ENCODE peak calls at places on chromosomes 16 and 17, in five cellular contexts. I is pancreas; E is right lobe of liver; V is CD8-positive, alpha-beta memory T cell; B is IMR-90. G is an unnamed sample.

GRCh38 chr16:71242601-71243000 is 12.1 kb upstream of the HYDIN start:
- DNase-seq in I (no peak), E (no peak), V (no peak), B (no peak), G (no peak)

GRCh38 chr17:70137451-70138230 is 31.7 kb upstream of the KCNJ2 start:
- DNase-seq in I (no peak), E (no peak), V (no peak), B (peak), G (peak)

GRCh38 chr17:59365383-59365981 is 34.0 kb downstream of the YPEL2 start:
- DNase-seq in I (no peak), E (no peak), V (no peak), B (no peak), G (no peak)

GRCh38 chr17:3802461-3803307 is 1.7 kb upstream of the ITGAE start:
- DNase-seq in I (no peak), E (peak), V (no peak), B (peak), G (no peak)

GRCh38 chr16:58028168-58028455 is 2.6 kb downstream of the MMP15 start:
- DNase-seq in I (no peak), E (peak), V (no peak), B (no peak), G (no peak)

GRCh38 chr16:14354561-14355351 is 275.3 kb downstream of the PARN start:
- DNase-seq in I (no peak), E (no peak), V (no peak), B (peak), G (no peak)

GRCh38 chr17:40554646-40555295 is 10.5 kb downstream of the CCR7 start:
- DNase-seq in I (peak), E (no peak), V (no peak), B (no peak), G (no peak)

GRCh38 chr16:4403133-4403949 is 13.1 kb downstream of the CORO7 start:
- DNase-seq in I (no peak), E (no peak), V (no peak), B (no peak), G (no peak)

GRCh38 chr16:89383095-89384003 is 107.0 kb downstream of the ANKRD11 start:
- DNase-seq in I (no peak), E (peak), V (no peak), B (peak), G (no peak)

DNA sequence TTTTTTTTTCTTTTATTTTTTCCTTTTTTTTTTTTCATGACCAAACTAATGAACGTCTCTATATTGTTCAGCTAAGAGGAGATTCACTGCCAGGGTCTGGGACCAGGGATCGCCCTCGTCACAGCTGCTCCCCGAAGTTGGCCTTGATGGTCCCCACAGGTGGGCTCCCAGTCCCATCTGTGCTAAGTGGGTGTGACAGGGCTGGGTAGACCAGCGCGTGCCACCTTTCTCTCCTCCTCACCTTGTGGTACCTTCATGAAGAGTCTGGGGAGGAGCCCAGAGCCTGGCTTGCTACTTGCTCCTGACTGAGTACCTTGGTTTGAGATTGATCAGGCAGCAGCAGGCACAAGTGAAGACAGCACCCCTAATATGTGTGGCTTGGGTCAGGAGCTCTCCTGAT is 6.5 kb upstream of the FOXF1 start:
- DNase-seq in I (no peak), E (no peak), V (no peak), B (no peak), G (no peak)
- H3K27ac ChIP-seq in I (no peak), E (no peak), V (no peak), B (peak), G (no peak)

GRCh38 chr17:65099475-65099874 is 37.7 kb upstream of the RGS9 start:
- DNase-seq in I (no peak), E (no peak), V (no peak), B (no peak), G (no peak)
- H3K27ac ChIP-seq in I (no peak), E (no peak), V (no peak), B (no peak), G (peak)

DNA sequence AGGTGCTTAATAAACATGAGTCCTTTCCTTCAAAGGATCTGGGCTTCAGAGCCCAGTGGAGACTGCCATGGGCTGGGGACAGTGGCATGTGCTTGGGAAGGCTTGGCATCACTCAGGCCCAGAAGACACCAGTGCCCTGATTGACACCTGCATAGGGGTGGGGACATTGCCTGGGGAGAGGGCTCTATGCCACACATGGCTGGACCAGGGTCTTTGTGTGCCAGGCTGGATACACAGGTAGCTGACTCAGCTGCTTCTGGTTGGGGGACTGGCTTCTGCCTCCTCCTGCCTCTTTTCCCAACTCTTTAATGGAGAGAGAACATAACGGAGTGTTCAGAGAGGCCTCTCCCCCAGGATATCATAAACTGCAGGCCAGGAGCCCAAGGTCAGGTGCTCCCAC is 93.1 kb upstream of the TMEM97 start:
- DNase-seq in I (no peak), E (no peak), V (no peak), B (no peak), G (no peak)
- H3K27ac ChIP-seq in I (no peak), E (no peak), V (no peak), B (no peak), G (no peak)

DNA sequence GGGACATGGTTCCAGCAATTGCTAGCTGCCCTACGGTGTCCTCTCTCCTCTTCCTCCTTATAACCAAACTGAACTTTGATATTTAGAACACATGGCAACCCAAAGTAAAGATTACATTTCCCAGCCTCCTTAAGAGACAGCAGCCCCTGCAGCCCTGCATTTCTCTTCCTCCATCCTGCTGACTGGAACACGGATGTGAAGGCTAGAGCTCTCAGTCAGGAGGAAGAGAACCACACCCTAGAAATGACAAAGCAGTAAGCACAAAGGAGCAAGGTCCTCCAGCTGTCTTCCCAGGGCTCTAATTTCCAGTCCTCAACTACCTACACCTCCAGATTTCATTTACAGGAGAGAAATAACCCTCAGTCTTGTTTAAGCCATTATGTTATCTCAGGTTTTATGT is 10.9 kb downstream of the DYNC1LI2 start:
- DNase-seq in I (no peak), E (no peak), V (no peak), B (no peak), G (peak)
- H3K27ac ChIP-seq in I (peak), E (peak), V (no peak), B (no peak), G (peak)

GRCh38 chr17:73516356-73516755 is 127.9 kb downstream of the SDK2 start:
- DNase-seq in I (no peak), E (no peak), V (no peak), B (no peak), G (no peak)

GRCh38 chr17:73514146-73514863 is 129.9 kb downstream of the SDK2 start:
- DNase-seq in I (no peak), E (no peak), V (no peak), B (no peak), G (no peak)

GRCh38 chr17:73511716-73512115 is 132.5 kb downstream of the SDK2 start:
- DNase-seq in I (no peak), E (no peak), V (no peak), B (no peak), G (no peak)

GRCh38 chr17:73510981-73511442 is 133.2 kb downstream of the SDK2 start:
- DNase-seq in I (no peak), E (no peak), V (no peak), B (no peak), G (no peak)

DNA sequence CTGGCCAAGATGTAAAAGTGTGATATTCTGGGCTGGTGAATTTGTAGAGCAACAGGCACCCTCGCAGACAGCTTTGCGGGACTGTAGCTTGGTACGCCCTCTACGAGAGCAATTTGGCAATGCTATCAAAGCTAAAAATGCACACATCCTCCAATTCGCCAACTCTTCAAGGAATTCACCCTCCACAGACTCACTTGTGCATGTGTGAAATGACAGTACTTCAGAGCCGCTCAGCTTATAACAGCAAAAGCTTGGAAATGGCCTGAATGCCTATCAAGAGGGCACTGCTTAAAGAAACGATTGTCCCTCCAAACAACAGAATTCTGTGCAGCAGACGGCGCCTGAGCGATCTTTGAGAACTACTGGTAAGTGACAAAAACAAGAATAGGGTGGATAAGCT is 130.8 kb downstream of the SDK2 start:
- DNase-seq in I (no peak), E (no peak), V (no peak), B (no peak), G (no peak)
- H3K27ac ChIP-seq in I (no peak), E (no peak), V (no peak), B (no peak), G (no peak)

GRCh38 chr16:56930516-56931252 is 1.3 kb upstream of the HERPUD1 start:
- DNase-seq in I (no peak), E (no peak), V (no peak), B (no peak), G (no peak)
- H3K27ac ChIP-seq in I (peak), E (no peak), V (peak), B (peak), G (no peak)

GRCh38 chr17:41651625-41652460 is 27.5 kb upstream of the KRT17 start:
- DNase-seq in I (peak), E (no peak), V (no peak), B (no peak), G (peak)
- H3K27ac ChIP-seq in I (no peak), E (no peak), V (no peak), B (no peak), G (peak)

DNA sequence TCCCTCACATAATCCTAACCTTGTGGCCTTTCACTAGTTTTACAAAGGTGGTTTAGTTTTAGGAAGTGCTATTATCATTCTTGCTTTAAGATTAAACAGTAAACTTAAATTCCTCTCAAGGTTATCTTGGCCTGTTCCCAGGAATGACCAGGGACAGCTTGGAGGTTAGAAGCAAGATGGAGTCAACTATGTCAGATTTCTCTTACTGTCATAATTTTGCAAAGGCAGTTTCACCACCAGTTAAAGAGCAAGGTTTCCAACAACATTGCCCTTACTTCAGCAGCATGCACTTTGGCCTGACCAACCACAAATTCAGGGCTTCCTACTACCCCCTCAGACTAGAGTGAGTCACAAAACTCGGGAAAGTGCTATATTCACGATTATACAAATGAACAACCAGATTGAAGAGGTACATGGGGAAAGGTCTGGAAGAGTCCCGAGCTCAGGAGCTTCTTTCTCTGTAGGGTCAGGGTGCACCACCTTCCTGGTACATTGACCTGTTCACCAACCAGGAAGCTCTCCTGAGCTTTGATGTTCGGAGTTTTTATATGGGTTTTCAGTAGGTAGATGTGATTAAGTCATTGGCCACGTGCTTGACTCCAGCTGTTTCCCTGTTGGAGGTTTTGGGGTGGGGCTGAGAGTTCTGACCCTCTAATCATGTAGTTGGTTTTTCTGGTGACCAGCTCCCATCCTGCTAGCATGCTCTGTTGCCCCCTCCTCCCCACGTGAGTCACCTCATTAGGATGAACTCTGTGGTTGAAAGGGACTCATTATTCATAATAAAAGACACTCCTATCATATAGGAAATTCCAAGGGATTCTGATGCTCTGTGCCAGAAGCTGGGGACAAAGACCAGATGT is 19.4 kb downstream of the RHOT1 start:
- DNase-seq in I (no peak), E (no peak), V (no peak), B (peak), G (no peak)
- H3K27ac ChIP-seq in I (no peak), E (no peak), V (no peak), B (peak), G (no peak)

GRCh38 chr16:19363741-19364140 is 53.9 kb upstream of the TMC5 start:
- DNase-seq in I (no peak), E (no peak), V (no peak), B (no peak), G (no peak)

GRCh38 chr16:19356024-19356952 is 61.4 kb upstream of the TMC5 start:
- DNase-seq in I (no peak), E (no peak), V (no peak), B (no peak), G (no peak)

GRCh38 chr16:19359556-19359955 is 58.1 kb upstream of the TMC5 start:
- DNase-seq in I (no peak), E (no peak), V (no peak), B (no peak), G (no peak)

GRCh38 chr16:19366384-19366783 is 51.3 kb upstream of the TMC5 start:
- DNase-seq in I (no peak), E (no peak), V (no peak), B (no peak), G (no peak)

DNA sequence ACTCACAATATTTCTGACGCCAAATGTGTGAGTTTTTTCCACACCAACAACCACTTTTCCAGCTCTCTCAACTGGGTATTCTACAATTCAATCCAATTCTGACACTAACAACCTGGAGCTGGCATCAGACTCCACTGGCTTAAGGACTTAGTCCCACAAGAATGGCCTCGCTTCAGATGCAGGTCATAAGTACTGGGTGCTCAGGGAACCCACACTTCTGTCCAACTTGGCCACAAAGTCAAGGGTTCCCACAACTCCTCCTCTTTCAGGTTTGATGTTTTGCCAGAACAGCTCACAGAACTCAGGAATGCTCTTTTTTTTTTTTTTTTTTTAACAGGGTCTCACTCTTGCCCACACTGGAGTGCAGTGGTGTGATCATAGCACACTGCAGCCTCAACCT is 56.1 kb upstream of the TMC5 start:
- DNase-seq in I (no peak), E (no peak), V (no peak), B (no peak), G (no peak)
- H3K27ac ChIP-seq in I (no peak), E (no peak), V (no peak), B (no peak), G (no peak)

GRCh38 chr17:4968916-4969550 is 1.4 kb upstream of the SPAG7 start:
- DNase-seq in I (no peak), E (peak), V (no peak), B (peak), G (peak)

GRCh38 chr17:4967539-4968165 is at the start of gene SPAG7:
- DNase-seq in I (peak), E (peak), V (peak), B (peak), G (peak)

GRCh38 chr17:4966844-4967538 is 626 bp downstream of the SPAG7 start:
- DNase-seq in I (peak), E (peak), V (peak), B (peak), G (peak)

GRCh38 chr17:4968166-4968915 is 724 bp upstream of the SPAG7 start:
- DNase-seq in I (no peak), E (peak), V (no peak), B (no peak), G (no peak)

DNA sequence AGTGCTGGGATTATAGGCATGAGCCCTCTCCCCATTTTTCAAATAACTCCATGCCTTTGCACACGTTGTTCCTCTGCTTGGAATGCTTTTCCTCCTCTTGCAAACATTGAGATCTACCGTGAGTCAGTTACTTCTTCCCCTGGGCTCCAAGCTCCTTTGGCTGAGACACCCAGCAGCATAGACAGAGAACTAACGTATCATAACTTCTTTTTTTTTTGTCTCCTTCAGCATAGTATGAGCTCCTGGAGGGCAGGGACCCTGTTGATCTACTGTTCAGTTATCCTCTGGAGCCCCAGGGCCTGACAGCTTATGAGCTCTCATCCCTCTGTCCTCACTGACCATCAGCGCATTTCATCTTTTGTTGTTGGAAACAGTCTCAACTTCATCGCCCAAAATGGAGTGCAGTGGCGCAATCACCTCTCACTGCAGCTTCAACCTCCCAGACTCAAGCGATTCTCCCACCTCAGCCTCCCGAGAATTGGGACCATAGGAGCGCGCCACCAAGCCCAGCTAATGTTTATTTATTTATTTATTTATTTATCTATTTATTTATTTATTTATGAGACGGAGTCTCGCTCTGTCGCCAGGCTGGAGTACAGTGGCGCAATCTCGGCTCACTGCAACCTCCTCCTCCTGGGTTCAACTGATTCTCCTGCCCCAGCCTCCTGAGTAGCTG is 2.2 kb downstream of the SPAG7 start:
- DNase-seq in I (no peak), E (no peak), V (no peak), B (no peak), G (no peak)
- H3K27ac ChIP-seq in I (peak), E (no peak), V (no peak), B (no peak), G (peak)